ENCODE peak calls at places on chromosomes 3 and 15, in five cellular contexts. One of them, this sample, is unnamed. For H3K9me3, the result is how much of the 10 kb centered on the place peaks cover.

GRCh38 chr15:49847436-49847835 is 226.6 kb downstream of the DTWD1 start:
- DNase-seq in DND-41: no peak
- DNase-seq in gastrocnemius medialis: no peak
- DNase-seq in left lung: no peak
- DNase-seq in cardiac muscle cell: peak
- DNase-seq in this sample: no peak

GRCh38 chr15:68337826-68338225 is 60.3 kb downstream of the FEM1B start:
- DNase-seq in DND-41: no peak
- DNase-seq in cardiac muscle cell: no peak
- DNase-seq in gastrocnemius medialis: no peak
- DNase-seq in left lung: no peak
- DNase-seq in this sample: no peak

GRCh38 chr15:36831125-36831914 is 251.9 kb downstream of the CDIN1 start:
- DNase-seq in cardiac muscle cell: no peak
- DNase-seq in gastrocnemius medialis: no peak
- DNase-seq in DND-41: no peak
- DNase-seq in left lung: no peak
- DNase-seq in this sample: no peak

GRCh38 chr3:85801955-85802354 is 843.2 kb downstream of the CADM2 start:
- DNase-seq in left lung: no peak
- DNase-seq in cardiac muscle cell: no peak
- DNase-seq in DND-41: no peak
- DNase-seq in gastrocnemius medialis: no peak
- DNase-seq in this sample: peak

GRCh38 chr3:146313411-146314111 is 62.7 kb upstream of the PLSCR4 start:
- DNase-seq in left lung: no peak
- DNase-seq in cardiac muscle cell: peak
- DNase-seq in DND-41: no peak
- DNase-seq in gastrocnemius medialis: no peak
- DNase-seq in this sample: no peak

GRCh38 chr3:24688446-24689148 is 193.9 kb upstream of the THRB start:
- DNase-seq in gastrocnemius medialis: no peak
- DNase-seq in cardiac muscle cell: no peak
- DNase-seq in left lung: no peak
- DNase-seq in DND-41: no peak
- DNase-seq in this sample: no peak

GRCh38 chr15:82663186-82663600 is 16.0 kb upstream of the CPEB1 start:
- DNase-seq in cardiac muscle cell: peak
- DNase-seq in left lung: no peak
- DNase-seq in DND-41: peak
- DNase-seq in gastrocnemius medialis: no peak
- DNase-seq in this sample: peak

GRCh38 chr3:16467368-16467767 is 46.1 kb downstream of the RFTN1 start:
- DNase-seq in cardiac muscle cell: no peak
- DNase-seq in gastrocnemius medialis: no peak
- DNase-seq in left lung: no peak
- DNase-seq in DND-41: no peak
- DNase-seq in this sample: no peak

GRCh38 chr3:101077361-101078011 is 84.3 kb upstream of the ABI3BP start:
- DNase-seq in gastrocnemius medialis: no peak
- DNase-seq in cardiac muscle cell: peak
- DNase-seq in left lung: no peak
- DNase-seq in DND-41: no peak
- DNase-seq in this sample: no peak

GRCh38 chr15:67406257-67406861 is 114.6 kb upstream of the C15orf61 start:
- DNase-seq in cardiac muscle cell: peak
- DNase-seq in gastrocnemius medialis: no peak
- DNase-seq in DND-41: no peak
- DNase-seq in left lung: no peak
- DNase-seq in this sample: no peak

GRCh38 chr3:142857056-142857455 is 31.8 kb downstream of the PCOLCE2 start:
- DNase-seq in cardiac muscle cell: no peak
- DNase-seq in DND-41: peak
- DNase-seq in gastrocnemius medialis: peak
- DNase-seq in left lung: no peak
- DNase-seq in this sample: peak

GRCh38 chr15:24856397-24857093 is 98.2 kb upstream of the SNRPN start:
- DNase-seq in DND-41: no peak
- DNase-seq in cardiac muscle cell: peak
- DNase-seq in left lung: no peak
- DNase-seq in gastrocnemius medialis: no peak
- DNase-seq in this sample: no peak

GRCh38 chr3:195184716-195185421 is 86.1 kb downstream of the XXYLT1 start:
- DNase-seq in DND-41: no peak
- DNase-seq in left lung: no peak
- DNase-seq in cardiac muscle cell: no peak
- DNase-seq in gastrocnemius medialis: no peak
- DNase-seq in this sample: no peak

GRCh38 chr15:62454567-62455172 is 289.6 kb upstream of the C2CD4B start:
- DNase-seq in left lung: no peak
- DNase-seq in cardiac muscle cell: no peak
- DNase-seq in gastrocnemius medialis: no peak
- DNase-seq in DND-41: no peak
- DNase-seq in this sample: no peak

GRCh38 chr3:143603774-143604173 is 244.5 kb downstream of the SLC9A9 start:
- DNase-seq in DND-41: no peak
- DNase-seq in gastrocnemius medialis: no peak
- DNase-seq in left lung: no peak
- DNase-seq in cardiac muscle cell: no peak
- DNase-seq in this sample: no peak

GRCh38 chr3:32138545-32139104 is 32.2 kb downstream of the GPD1L start:
- DNase-seq in gastrocnemius medialis: no peak
- DNase-seq in left lung: no peak
- DNase-seq in cardiac muscle cell: no peak
- DNase-seq in DND-41: no peak
- DNase-seq in this sample: peak

GRCh38 chr3:115381573-115381912 is 234.5 kb upstream of the ZBTB20 start:
- DNase-seq in DND-41: no peak
- DNase-seq in left lung: no peak
- DNase-seq in gastrocnemius medialis: no peak
- DNase-seq in cardiac muscle cell: peak
- DNase-seq in this sample: no peak

GRCh38 chr3:111246967-111247760 is 175.5 kb downstream of the NECTIN3 start:
- DNase-seq in left lung: no peak
- DNase-seq in cardiac muscle cell: peak
- DNase-seq in gastrocnemius medialis: no peak
- DNase-seq in DND-41: no peak
- DNase-seq in this sample: no peak

GRCh38 chr3:150775001-150775599 is 12.1 kb upstream of the SIAH2 start:
- DNase-seq in left lung: no peak
- DNase-seq in cardiac muscle cell: no peak
- DNase-seq in gastrocnemius medialis: no peak
- DNase-seq in DND-41: no peak
- DNase-seq in this sample: no peak

GRCh38 chr3:58799271-58799670 is 132.7 kb upstream of the FAM3D start:
- DNase-seq in gastrocnemius medialis: no peak
- DNase-seq in left lung: no peak
- DNase-seq in DND-41: no peak
- DNase-seq in cardiac muscle cell: no peak
- DNase-seq in this sample: no peak

GRCh38 chr3:116863842-116864626 is 154.5 kb downstream of the TUSC7 start:
- DNase-seq in DND-41: no peak
- DNase-seq in left lung: no peak
- DNase-seq in cardiac muscle cell: peak
- DNase-seq in gastrocnemius medialis: no peak
- DNase-seq in this sample: peak

GRCh38 chr15:70504305-70504951 is 258.9 kb downstream of the UACA start:
- DNase-seq in left lung: peak
- DNase-seq in gastrocnemius medialis: peak
- DNase-seq in cardiac muscle cell: peak
- DNase-seq in DND-41: peak
- DNase-seq in this sample: peak

GRCh38 chr3:21672303-21672702 is 78.7 kb downstream of the ZNF385D start:
- DNase-seq in cardiac muscle cell: peak
- DNase-seq in gastrocnemius medialis: no peak
- DNase-seq in DND-41: no peak
- DNase-seq in left lung: no peak
- DNase-seq in this sample: no peak

GRCh38 chr3:167716920-167717319 is 17.8 kb downstream of the PDCD10 start:
- DNase-seq in cardiac muscle cell: no peak
- DNase-seq in gastrocnemius medialis: no peak
- DNase-seq in left lung: no peak
- DNase-seq in DND-41: no peak
- DNase-seq in this sample: no peak

GRCh38 chr15:73127302-73127936 is 75.2 kb downstream of the NEO1 start:
- DNase-seq in DND-41: peak
- DNase-seq in gastrocnemius medialis: no peak
- DNase-seq in cardiac muscle cell: peak
- DNase-seq in left lung: no peak
- DNase-seq in this sample: peak

GRCh38 chr15:100726426-100727190 is 124.2 kb downstream of the ASB7 start:
- DNase-seq in left lung: no peak
- DNase-seq in DND-41: no peak
- DNase-seq in gastrocnemius medialis: no peak
- DNase-seq in cardiac muscle cell: peak
- DNase-seq in this sample: no peak

GRCh38 chr3:66404246-66404645 is 96.6 kb downstream of the LRIG1 start:
- DNase-seq in gastrocnemius medialis: no peak
- DNase-seq in cardiac muscle cell: no peak
- DNase-seq in DND-41: no peak
- DNase-seq in left lung: peak
- DNase-seq in this sample: no peak

GRCh38 chr15:59991919-59992318 is 12.2 kb upstream of the FOXB1 start:
- DNase-seq in cardiac muscle cell: no peak
- DNase-seq in DND-41: no peak
- DNase-seq in gastrocnemius medialis: no peak
- DNase-seq in left lung: no peak
- DNase-seq in this sample: no peak

GRCh38 chr15:98150531-98150930 is 190.0 kb downstream of the ARRDC4 start:
- DNase-seq in gastrocnemius medialis: no peak
- DNase-seq in left lung: no peak
- DNase-seq in DND-41: peak
- DNase-seq in cardiac muscle cell: no peak
- DNase-seq in this sample: peak

GRCh38 chr3:94811836-94812235 is 749.0 kb downstream of the NSUN3 start:
- DNase-seq in cardiac muscle cell: no peak
- DNase-seq in DND-41: no peak
- DNase-seq in gastrocnemius medialis: no peak
- DNase-seq in left lung: no peak
- DNase-seq in this sample: no peak

DNA sequence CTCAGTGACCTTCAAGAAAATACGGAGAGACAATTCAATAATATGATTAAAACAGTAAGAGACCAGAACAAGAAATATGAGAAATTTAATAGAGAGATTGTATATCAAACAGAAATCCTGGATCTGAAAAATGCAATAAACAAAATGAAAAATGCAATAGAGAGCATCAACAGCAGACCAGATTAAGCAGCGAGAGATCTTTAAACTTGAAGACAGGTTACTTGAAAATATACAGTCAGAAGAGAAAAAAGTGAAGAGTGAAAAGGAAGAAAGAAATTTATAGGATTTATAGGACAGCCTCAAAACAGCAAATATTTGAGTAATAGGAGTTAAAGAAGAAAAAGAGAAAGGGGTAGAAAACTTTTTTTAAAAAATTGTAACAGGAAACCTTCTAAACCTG is 813.9 kb upstream of the GRM7 start:
- DNase-seq in DND-41: no peak
- DNase-seq in gastrocnemius medialis: no peak
- DNase-seq in cardiac muscle cell: no peak
- DNase-seq in left lung: no peak
- DNase-seq in this sample: no peak
- H3K9me3 ChIP-seq in DND-41: under half
- H3K9me3 ChIP-seq in gastrocnemius medialis: under half
- H3K9me3 ChIP-seq in cardiac muscle cell: under half
- H3K9me3 ChIP-seq in left lung: under half
- H3K9me3 ChIP-seq in this sample: under half

GRCh38 chr3:133038089-133038730 is at the start of gene TMEM108:
- DNase-seq in cardiac muscle cell: peak
- DNase-seq in gastrocnemius medialis: peak
- DNase-seq in left lung: peak
- DNase-seq in DND-41: no peak
- DNase-seq in this sample: no peak
- H3K4me3 ChIP-seq in cardiac muscle cell: peak
- H3K4me3 ChIP-seq in gastrocnemius medialis: peak
- H3K4me3 ChIP-seq in left lung: peak
- H3K4me3 ChIP-seq in DND-41: no peak
- H3K4me3 ChIP-seq in this sample: no peak

GRCh38 chr15:75148293-75148692 is 53.4 kb upstream of the C15orf39 start:
- DNase-seq in left lung: no peak
- DNase-seq in cardiac muscle cell: no peak
- DNase-seq in gastrocnemius medialis: no peak
- DNase-seq in DND-41: no peak
- DNase-seq in this sample: peak
- H3K9me3 ChIP-seq in left lung: under half
- H3K9me3 ChIP-seq in cardiac muscle cell: under half
- H3K9me3 ChIP-seq in gastrocnemius medialis: under half
- H3K9me3 ChIP-seq in DND-41: under half
- H3K9me3 ChIP-seq in this sample: under half

GRCh38 chr3:73485877-73486311 is 138.8 kb downstream of the PDZRN3 start:
- DNase-seq in gastrocnemius medialis: no peak
- DNase-seq in cardiac muscle cell: no peak
- DNase-seq in DND-41: no peak
- DNase-seq in left lung: no peak
- DNase-seq in this sample: no peak
- H3K4me3 ChIP-seq in gastrocnemius medialis: no peak
- H3K4me3 ChIP-seq in cardiac muscle cell: no peak
- H3K4me3 ChIP-seq in DND-41: no peak
- H3K4me3 ChIP-seq in left lung: no peak
- H3K4me3 ChIP-seq in this sample: no peak

GRCh38 chr3:196753201-196753600 is 13.5 kb downstream of the PAK2 start:
- DNase-seq in DND-41: no peak
- DNase-seq in cardiac muscle cell: no peak
- DNase-seq in gastrocnemius medialis: no peak
- DNase-seq in left lung: no peak
- DNase-seq in this sample: no peak
- H3K9me3 ChIP-seq in DND-41: under half
- H3K9me3 ChIP-seq in cardiac muscle cell: under half
- H3K9me3 ChIP-seq in gastrocnemius medialis: under half
- H3K9me3 ChIP-seq in left lung: under half
- H3K9me3 ChIP-seq in this sample: under half